ENCODE peak calls at places on chromosomes 7 and 10, in five cellular contexts. Q is heart left ventricle, N is A549, M is HCT116, S is erythroblast. O is an unnamed sample.

GRCh38 chr7:70721500-70721899 is 410.4 kb upstream of the GALNT17 start:
- DNase-seq in Q (no peak), N (no peak), M (no peak), S (no peak), O (no peak)

GRCh38 chr10:23197416-23197861 is 5.3 kb downstream of the PTF1A start:
- DNase-seq in Q (no peak), N (no peak), M (no peak), S (no peak), O (no peak)

GRCh38 chr10:44016589-44017482 is 368.1 kb downstream of the CXCL12 start:
- DNase-seq in Q (no peak), N (no peak), M (no peak), S (no peak), O (no peak)

GRCh38 chr10:4984223-4984622 is 19.4 kb downstream of the AKR1C2 start:
- DNase-seq in Q (no peak), N (no peak), M (no peak), S (no peak), O (no peak)

GRCh38 chr7:73577627-73578341 is 595 bp downstream of the TBL2 start:
- DNase-seq in Q (peak; percentile 58), N (no peak), M (no peak), S (peak; percentile 34), O (no peak)

GRCh38 chr7:95766657-95767056 is 5.7 kb upstream of the DYNC1I1 start:
- DNase-seq in Q (no peak), N (no peak), M (no peak), S (no peak), O (no peak)

GRCh38 chr7:50339990-50340500 is 35.5 kb downstream of the IKZF1 start:
- DNase-seq in Q (no peak), N (no peak), M (no peak), S (peak; percentile 78), O (no peak)

GRCh38 chr7:48741545-48741944 is 182.8 kb upstream of the CDC14C start:
- DNase-seq in Q (peak; percentile 10), N (no peak), M (no peak), S (no peak), O (no peak)

GRCh38 chr7:83301416-83301815 is 138.7 kb upstream of the PCLO start:
- DNase-seq in Q (no peak), N (no peak), M (no peak), S (no peak), O (no peak)

GRCh38 chr10:92886334-92886961 is 38.1 kb downstream of the EXOC6 start:
- DNase-seq in Q (no peak), N (peak; percentile 15), M (no peak), S (no peak), O (no peak)

GRCh38 chr7:82413237-82413636 is 30.3 kb downstream of the CACNA2D1 start:
- DNase-seq in Q (peak; percentile 44), N (no peak), M (no peak), S (no peak), O (no peak)

GRCh38 chr7:155965010-155965409 is 152.7 kb upstream of the SHH start:
- DNase-seq in Q (no peak), N (no peak), M (peak; percentile 91), S (no peak), O (peak; percentile 34)

GRCh38 chr7:73879977-73880681 is 19.2 kb downstream of the TMEM270 start:
- DNase-seq in Q (peak; percentile 85), N (no peak), M (no peak), S (no peak), O (no peak)

GRCh38 chr10:71621783-71622526 is 97.6 kb downstream of the C10orf105 start:
- DNase-seq in Q (peak; percentile 42), N (no peak), M (peak; percentile 27), S (no peak), O (peak; percentile 89)

GRCh38 chr10:122417667-122418066 is 36.8 kb upstream of the ARMS2 start:
- DNase-seq in Q (no peak), N (no peak), M (no peak), S (no peak), O (no peak)

GRCh38 chr10:127175357-127176110 is 20.9 kb downstream of the INSYN2A start:
- DNase-seq in Q (no peak), N (no peak), M (no peak), S (no peak), O (no peak)

GRCh38 chr10:133315847-133316246 is 7.1 kb downstream of the ZNF511 start:
- DNase-seq in Q (no peak), N (no peak), M (no peak), S (peak; percentile 60), O (no peak)

GRCh38 chr7:17029150-17029549 is 147.4 kb upstream of the AGR3 start:
- DNase-seq in Q (no peak), N (no peak), M (no peak), S (no peak), O (no peak)

GRCh38 chr7:93622036-93622714 is 47.7 kb upstream of the CALCR start:
- DNase-seq in Q (no peak), N (peak; percentile 52), M (peak; percentile 38), S (no peak), O (no peak)

GRCh38 chr10:112650588-112651030 is 203.6 kb downstream of the VTI1A start:
- DNase-seq in Q (no peak), N (no peak), M (no peak), S (no peak), O (no peak)

GRCh38 chr7:87877641-87878040 is 1.3 kb downstream of the DBF4 start:
- DNase-seq in Q (no peak), N (no peak), M (no peak), S (no peak), O (no peak)

GRCh38 chr7:78939669-78940068 is 513.8 kb downstream of the MAGI2 start:
- DNase-seq in Q (no peak), N (no peak), M (no peak), S (no peak), O (no peak)

GRCh38 chr7:151372612-151373265 is 31.1 kb downstream of the NUB1 start:
- DNase-seq in Q (no peak), N (no peak), M (no peak), S (no peak), O (no peak)

GRCh38 chr10:44267007-44267406 is 117.9 kb downstream of the CXCL12 start:
- DNase-seq in Q (no peak), N (no peak), M (no peak), S (no peak), O (no peak)

GRCh38 chr7:48680996-48681395 is 243.4 kb upstream of the CDC14C start:
- DNase-seq in Q (no peak), N (no peak), M (no peak), S (no peak), O (no peak)

GRCh38 chr10:50384839-50385238 is 133.5 kb upstream of the ASAH2 start:
- DNase-seq in Q (no peak), N (no peak), M (no peak), S (peak; percentile 63), O (no peak)

GRCh38 chr10:50381637-50382036 is 130.3 kb upstream of the ASAH2 start:
- DNase-seq in Q (no peak), N (no peak), M (no peak), S (no peak), O (no peak)

GRCh38 chr10:50385610-50386009 is 134.3 kb upstream of the ASAH2 start:
- DNase-seq in Q (peak; percentile 40), N (no peak), M (no peak), S (no peak), O (no peak)

GRCh38 chr10:50382576-50383023 is 131.3 kb upstream of the ASAH2 start:
- DNase-seq in Q (no peak), N (no peak), M (no peak), S (no peak), O (no peak)

DNA sequence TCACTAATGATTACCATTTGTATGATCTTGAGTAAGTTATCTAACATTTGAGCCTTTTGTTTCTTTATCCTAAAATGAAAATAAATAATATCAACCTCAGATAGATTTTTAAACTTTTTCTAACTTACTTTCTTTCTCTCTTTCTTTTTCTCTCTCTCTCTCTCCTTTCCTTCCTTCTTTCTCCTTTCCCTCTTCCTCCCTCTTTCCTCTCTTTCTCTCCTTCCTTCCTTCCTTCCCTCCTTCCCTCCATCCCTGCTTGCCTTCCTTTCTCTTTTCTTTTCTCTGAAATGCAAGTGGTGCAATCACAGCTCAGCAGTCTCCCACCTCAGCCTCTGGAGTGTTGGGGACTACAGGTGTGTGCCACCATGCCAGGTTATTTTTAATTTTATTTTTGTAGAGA is 132.9 kb upstream of the ASAH2 start:
- DNase-seq in Q (no peak), N (no peak), M (no peak), S (no peak), O (no peak)
- TF ChIP-seq POLR2A in Q (no peak), N (no peak), M (no peak), S (no peak), O (no peak)

DNA sequence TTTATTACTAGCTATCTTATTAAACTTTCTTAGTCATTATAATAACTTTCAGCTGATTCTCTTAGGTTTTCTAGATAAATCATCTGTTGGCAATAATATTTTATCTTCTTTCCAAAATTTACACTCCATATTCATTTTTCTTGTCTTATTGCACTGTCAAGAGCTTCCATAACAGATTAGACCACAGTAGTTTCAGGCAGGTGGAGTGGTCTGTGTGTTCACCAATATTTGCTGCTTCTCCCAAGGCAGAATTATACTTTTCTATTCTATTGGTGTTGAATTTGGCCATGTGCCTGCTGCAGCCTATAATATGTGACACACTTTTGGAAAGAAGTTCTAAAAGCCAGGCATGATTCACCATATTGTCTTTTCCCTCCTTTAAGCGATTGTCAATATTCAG is 422.8 kb downstream of the GATA3 start:
- DNase-seq in Q (no peak), N (no peak), M (no peak), S (no peak), O (no peak)
- TF ChIP-seq POLR2A in Q (no peak), N (no peak), M (no peak), S (no peak), O (no peak)

DNA sequence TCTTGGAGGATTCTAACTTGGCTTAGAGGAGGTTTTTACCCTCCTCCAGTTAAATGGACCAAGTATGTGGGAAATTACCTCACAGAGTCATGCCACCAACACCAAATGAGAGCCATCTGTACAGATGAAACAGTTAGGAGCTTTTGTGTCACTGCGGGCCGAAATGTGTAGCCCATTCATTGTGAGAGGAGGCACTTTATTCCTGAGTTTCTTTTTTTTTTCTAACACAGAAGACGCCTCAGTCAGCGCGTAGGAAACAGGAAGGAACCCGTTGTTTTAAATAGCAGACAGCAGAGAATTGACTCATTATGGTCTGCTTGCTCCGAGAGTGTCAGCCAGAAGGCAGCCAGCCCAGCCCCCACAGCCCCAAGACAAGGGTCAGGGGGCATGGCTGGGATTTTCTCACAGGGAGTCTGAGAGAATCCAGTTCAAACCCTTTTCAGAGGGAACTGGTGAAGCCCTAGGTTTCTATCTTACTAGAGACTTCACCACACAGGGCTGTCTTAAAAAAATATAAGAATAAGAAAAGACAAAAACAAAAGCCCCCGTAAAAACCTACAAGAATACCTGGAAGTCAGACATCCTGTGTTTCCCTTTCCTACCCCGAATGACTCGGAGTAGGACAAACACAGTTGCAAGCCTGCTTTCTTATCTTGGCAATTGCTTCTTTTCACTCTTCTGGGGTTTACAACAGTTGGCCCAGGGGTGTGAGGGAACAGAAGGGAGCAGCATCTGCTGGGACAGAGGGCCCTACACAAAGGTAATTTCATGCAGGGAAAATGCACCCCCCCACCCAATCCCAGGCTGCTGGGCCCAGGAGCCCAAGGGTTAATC is 220.8 kb downstream of the ARHGAP12 start:
- DNase-seq in Q (peak; percentile 84), N (no peak), M (no peak), S (no peak), O (peak; percentile 30)
- TF ChIP-seq POLR2A in Q (no peak), N (no peak), M (no peak), S (no peak), O (no peak)

GRCh38 chr10:3852147-3852904 is 67.3 kb upstream of the KLF6 start:
- DNase-seq in Q (peak; percentile 62), N (peak; percentile 94), M (peak; percentile 99), S (peak; percentile 56), O (peak; percentile 40)
- TF ChIP-seq POLR2A in Q (peak; percentile 14), N (no peak), M (no peak), S (peak; percentile 51), O (no peak)

GRCh38 chr7:99997545-99998137 is 17.8 kb upstream of the ZKSCAN1 start:
- DNase-seq in Q (peak; percentile 68), N (no peak), M (no peak), S (peak; percentile 67), O (no peak)
- TF ChIP-seq POLR2A in Q (peak; percentile 37), N (no peak), M (no peak), S (peak; percentile 49), O (no peak)

O was measured in H54.